ENCODE peak calls at places on chromosomes 1 and 21, in seven cellular contexts. G, T, E, A, S, K and C are unnamed samples.

GRCh38 chr1:226060976-226061792 is 1.3 kb upstream of the H3-3A start:
- DNase-seq in A (no peak), G (peak; percentile 28), E (no peak), T (no peak), K (no peak), S (no peak), C (no peak)

GRCh38 chr1:50110656-50111055 is 1.9 kb downstream of the ELAVL4 start:
- DNase-seq in S (no peak), A (no peak), T (no peak), G (no peak), K (no peak), E (no peak), C (no peak)

GRCh38 chr21:34372321-34372720 is 3.0 kb upstream of the SMIM11 start:
- DNase-seq in E (no peak), S (no peak), K (no peak), A (no peak), T (peak; percentile 16), G (no peak), C (no peak)

GRCh38 chr1:246923900-246924299 is 7.8 kb downstream of the AHCTF1 start:
- DNase-seq in K (no peak), T (no peak), E (no peak), S (no peak), G (no peak), A (no peak), C (no peak)

GRCh38 chr1:41850029-41850428 is 68.7 kb downstream of the HIVEP3 start:
- DNase-seq in A (no peak), S (no peak), T (peak; percentile 72), E (peak; percentile 6), G (no peak), K (no peak), C (no peak)

GRCh38 chr1:2867861-2868260 is 66.4 kb upstream of the TTC34 start:
- DNase-seq in E (no peak), T (no peak), K (no peak), G (no peak), S (no peak), A (no peak), C (no peak)

GRCh38 chr1:92473781-92474495 is 12.8 kb downstream of the GFI1 start:
- DNase-seq in K (no peak), T (peak; percentile 77), E (peak; percentile 43), S (no peak), G (no peak), A (no peak), C (no peak)

GRCh38 chr1:42290130-42290529 is 44.9 kb downstream of the FOXJ3 start:
- DNase-seq in S (no peak), T (no peak), K (no peak), A (no peak), E (no peak), G (no peak), C (no peak)

GRCh38 chr21:33025106-33025470 is 647 bp upstream of the OLIG2 start:
- DNase-seq in G (no peak), A (no peak), S (no peak), E (no peak), K (no peak), T (no peak), C (no peak)

GRCh38 chr1:207140536-207140935 is 36.5 kb downstream of the C4BPA start:
- DNase-seq in K (no peak), S (no peak), T (no peak), G (no peak), A (no peak), E (no peak), C (no peak)

GRCh38 chr1:3030663-3031381 is 9.6 kb downstream of the ACTRT2 start:
- DNase-seq in E (no peak), A (no peak), S (no peak), G (no peak), T (no peak), K (no peak), C (no peak)

GRCh38 chr1:61171915-61172485 is 89.6 kb downstream of the NFIA start:
- DNase-seq in A (no peak), K (no peak), E (no peak), G (no peak), S (no peak), T (no peak), C (no peak)

GRCh38 chr1:75696000-75696399 is 28.5 kb upstream of the ACADM start:
- DNase-seq in T (no peak), A (no peak), K (no peak), G (no peak), S (no peak), E (no peak), C (no peak)

GRCh38 chr1:7576946-7577657 is 194.0 kb upstream of the VAMP3 start:
- DNase-seq in A (no peak), S (no peak), T (no peak), G (peak; percentile 33), K (no peak), E (no peak), C (no peak)

GRCh38 chr1:173997796-173998195 is 24.4 kb downstream of the RC3H1 start:
- DNase-seq in A (no peak), G (no peak), T (no peak), S (no peak), E (no peak), K (no peak), C (no peak)

GRCh38 chr1:55718758-55719671 is 503.9 kb upstream of the USP24 start:
- DNase-seq in T (no peak), A (peak; percentile 68), G (peak; percentile 68), K (no peak), E (no peak), S (no peak), C (no peak)

GRCh38 chr1:90778487-90778886 is 61.4 kb upstream of the BARHL2 start:
- DNase-seq in G (no peak), T (no peak), S (no peak), E (no peak), A (no peak), K (no peak), C (no peak)

GRCh38 chr1:243234978-243235657 is 20.0 kb downstream of the CEP170 start:
- DNase-seq in T (no peak), K (no peak), G (no peak), A (no peak), E (no peak), S (no peak), C (no peak)

GRCh38 chr1:167737169-167737568 is 15.4 kb downstream of the MPZL1 start:
- DNase-seq in T (no peak), A (no peak), S (no peak), K (no peak), E (no peak), G (no peak), C (no peak)

GRCh38 chr1:202235003-202235660 is 41.5 kb downstream of the LGR6 start:
- DNase-seq in E (no peak), A (no peak), G (no peak), S (no peak), T (no peak), K (no peak), C (no peak)

GRCh38 chr1:158180741-158181576 is at the start of gene CD1D:
- DNase-seq in K (no peak), G (no peak), A (peak; percentile 36), S (no peak), E (no peak), T (no peak), C (no peak)